ENCODE peak calls at places on chromosomes 6 and 20, in ten cellular contexts. H is HepG2, O is left ventricle myocardium inferior, B is IMR-90, F is tibial nerve, X is neuronal stem cell, Q is esophagus muscularis mucosa, Z is PC-9, D is spleen, L is Peyer's patch. S is an unnamed sample.

GRCh38 chr20:42945595-42945994 is 244.1 kb downstream of the PTPRT start:
- DNase-seq in H (no peak), L (no peak), X (no peak), B (no peak), F (no peak), D (no peak), O (no peak), Q (no peak), Z (no peak), S (no peak)

GRCh38 chr6:44560458-44561061 is 173.1 kb downstream of the CDC5L start:
- DNase-seq in L (no peak), X (no peak), D (no peak), Z (no peak), O (no peak), H (no peak), B (no peak), F (no peak), Q (no peak), S (no peak)

GRCh38 chr20:47795214-47795667 is 10.0 kb upstream of the SULF2 start:
- DNase-seq in X (no peak), Z (peak; percentile 98), F (no peak), B (no peak), L (no peak), O (peak; percentile 28), Q (no peak), D (no peak), H (no peak), S (no peak)

GRCh38 chr6:37696220-37696840 is 1.4 kb downstream of the MDGA1 start:
- DNase-seq in O (no peak), B (peak; percentile 49), L (no peak), H (no peak), D (peak; percentile 80), X (no peak), F (no peak), Q (no peak), Z (no peak), S (no peak)

GRCh38 chr6:168964138-168964892 is 289.3 kb downstream of the THBS2 start:
- DNase-seq in X (no peak), L (no peak), F (no peak), O (no peak), H (no peak), D (peak; percentile 58), Z (no peak), B (no peak), Q (no peak), S (no peak)

GRCh38 chr20:17872920-17873319 is 95.7 kb downstream of the SNX5 start:
- DNase-seq in Q (no peak), B (no peak), D (peak; percentile 43), O (no peak), L (no peak), F (no peak), X (no peak), Z (no peak), H (no peak), S (no peak)

GRCh38 chr6:83215131-83216047 is 22.2 kb downstream of the RWDD2A start:
- DNase-seq in B (peak; percentile 80), X (peak; percentile 48), Q (no peak), F (peak; percentile 76), L (peak; percentile 49), O (peak; percentile 39), D (no peak), Z (no peak), H (peak; percentile 66), S (peak; percentile 27)

GRCh38 chr6:99110004-99110403 is 162.3 kb upstream of the FBXL4 start:
- DNase-seq in X (no peak), Q (no peak), H (no peak), B (no peak), O (no peak), D (no peak), L (no peak), F (no peak), Z (no peak), S (no peak)

GRCh38 chr20:45727044-45727443 is 4.9 kb downstream of the SPINT4 start:
- DNase-seq in B (no peak), O (no peak), L (no peak), H (no peak), D (no peak), Q (no peak), X (no peak), F (no peak), Z (no peak), S (no peak)

GRCh38 chr6:161061576-161061975 is 70.0 kb downstream of the MAP3K4 start:
- DNase-seq in F (no peak), H (no peak), Z (no peak), D (no peak), X (no peak), L (no peak), B (no peak), O (no peak), Q (no peak), S (no peak)

GRCh38 chr20:18138639-18139583 is 1.2 kb downstream of the KAT14 start:
- DNase-seq in Q (no peak), X (no peak), D (no peak), O (no peak), Z (no peak), F (no peak), L (no peak), B (no peak), H (peak; percentile 91), S (no peak)

GRCh38 chr6:15389759-15390723 is 144.2 kb downstream of the JARID2 start:
- DNase-seq in O (no peak), Z (no peak), D (no peak), L (no peak), F (no peak), B (peak; percentile 66), X (peak; percentile 69), H (peak; percentile 60), Q (no peak), S (no peak)

GRCh38 chr6:1527098-1527497 is 82.6 kb upstream of the FOXC1 start:
- DNase-seq in H (no peak), B (peak; percentile 58), X (no peak), O (peak; percentile 65), D (peak; percentile 78), F (peak; percentile 56), Z (no peak), Q (no peak), L (no peak), S (peak; percentile 54)

GRCh38 chr6:41727705-41728072 is 7.7 kb downstream of the TFEB start:
- DNase-seq in F (no peak), Q (no peak), Z (no peak), O (no peak), B (no peak), H (no peak), D (peak; percentile 71), L (no peak), X (no peak), S (no peak)

GRCh38 chr20:48490976-48491657 is 336.7 kb downstream of the PREX1 start:
- DNase-seq in X (no peak), O (no peak), H (no peak), B (no peak), F (no peak), Z (no peak), Q (no peak), D (no peak), L (no peak), S (no peak)

GRCh38 chr6:14871196-14871595 is 374.7 kb upstream of the JARID2 start:
- DNase-seq in X (no peak), D (no peak), O (peak; percentile 38), Q (no peak), H (no peak), L (no peak), Z (no peak), B (peak; percentile 68), F (no peak), S (no peak)

DNA sequence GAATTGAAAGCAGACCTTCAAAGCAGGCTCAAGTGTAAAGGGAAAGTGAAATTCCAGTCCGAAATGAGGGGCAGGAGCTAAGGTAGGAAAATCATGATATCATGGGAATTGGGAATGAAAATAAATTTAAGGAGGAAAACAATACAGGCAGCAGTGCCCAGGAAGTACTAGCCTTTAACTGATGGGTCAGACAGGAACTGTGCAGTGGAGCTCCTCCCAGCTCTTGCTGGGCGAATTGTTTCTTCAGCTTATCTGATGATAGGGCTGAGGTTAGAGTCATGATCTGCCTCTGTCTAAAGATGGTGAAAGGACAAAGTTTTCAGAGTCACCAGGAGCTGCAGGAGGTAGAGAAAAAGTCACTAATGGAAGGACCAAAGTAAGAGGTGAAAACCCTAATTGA is 457.9 kb upstream of the PTCHD4 start:
- DNase-seq in Q (no peak), H (no peak), D (no peak), F (no peak), B (no peak), X (no peak), O (no peak), Z (no peak), L (no peak), S (no peak)
- H3K4me3 ChIP-seq in Q (no peak overlapping the region), H (no peak overlapping the region), D (no peak overlapping the region), F (no peak overlapping the region), B (no peak overlapping the region), X (no peak overlapping the region), O (no peak overlapping the region), Z (no peak overlapping the region), L (no peak overlapping the region), S (no peak overlapping the region)

DNA sequence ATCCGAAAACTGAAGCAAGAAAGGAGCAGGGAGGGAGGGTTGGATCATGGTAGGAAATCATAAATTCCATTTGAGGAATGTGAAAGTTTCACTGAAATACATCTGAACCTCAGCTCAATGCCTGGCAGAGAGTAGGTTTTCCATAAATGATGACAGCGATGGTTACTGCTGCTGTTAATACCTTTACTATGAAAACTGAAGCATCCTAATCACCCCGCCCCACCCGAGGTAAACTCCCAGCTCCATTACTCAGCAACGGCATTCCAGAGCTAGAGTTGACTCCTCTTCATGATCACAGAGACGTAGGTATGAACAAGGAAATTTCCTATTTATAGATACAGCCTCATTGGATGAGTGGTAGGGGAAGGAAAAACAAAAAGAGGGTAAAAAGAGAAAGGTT is 7.1 kb upstream of the SASH1 start:
- DNase-seq in Z (peak; percentile 61), B (peak; percentile 40), D (no peak), O (no peak), H (no peak), L (no peak), Q (no peak), X (no peak), F (no peak), S (no peak)
- H3K4me1 ChIP-seq in Z (no peaks in the 10 kb centered on the region), B (peaks cover 5% of the 10 kb centered on the region), D (peaks cover 4% of the 10 kb centered on the region), O (no peaks in the 10 kb centered on the region), H (peaks cover 1% of the 10 kb centered on the region), L (no peaks in the 10 kb centered on the region), Q (peaks cover 2% of the 10 kb centered on the region), X (no peaks in the 10 kb centered on the region), F (no peaks in the 10 kb centered on the region), S (no peaks in the 10 kb centered on the region)

GRCh38 chr6:27146706-27147507 is 100.6 kb upstream of the PRSS16 start:
- DNase-seq in L (peak; percentile 87), Q (peak; percentile 95), Z (peak; percentile 98), F (peak; percentile 86), D (peak; percentile 96), H (peak; percentile 70), B (peak; percentile 100), O (peak; percentile 59), X (peak; percentile 97), S (peak; percentile 74)
- H3K4me3 ChIP-seq in L (peak overlapping the region; percentile 51), Q (peak overlapping the region; percentile 52), Z (peak overlapping the region; percentile 91), F (peak overlapping the region; percentile 56), D (peak overlapping the region; percentile 51), H (peak overlapping the region; percentile 62), B (peak overlapping the region; percentile 85), O (peak overlapping the region; percentile 74), X (peak overlapping the region; percentile 92), S (peak overlapping the region; percentile 71)

DNA sequence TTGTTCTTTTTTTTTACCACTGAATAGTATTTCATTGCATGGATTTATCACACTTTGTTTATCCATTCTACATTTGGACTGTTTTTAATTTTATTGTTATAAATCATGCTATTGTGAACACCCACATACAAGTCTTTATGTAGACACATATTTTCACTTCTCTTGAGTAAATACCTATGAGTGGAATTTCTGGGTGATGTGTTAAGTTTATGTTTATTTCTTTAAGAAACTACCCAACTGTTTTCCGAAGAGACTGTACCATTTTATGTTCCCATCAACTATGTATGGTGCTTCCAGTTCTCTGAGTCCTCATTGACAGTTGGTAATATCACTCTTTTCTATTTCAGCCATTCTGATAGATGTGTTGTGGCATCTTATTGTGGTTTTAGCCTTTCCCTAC is 54.0 kb downstream of the RIN2 start:
- DNase-seq in D (no peak), O (no peak), B (peak; percentile 62), Q (no peak), H (no peak), Z (no peak), F (no peak), L (no peak), X (no peak), S (no peak)
- H3K4me1 ChIP-seq in D (peaks cover 44% of the 10 kb centered on the region), O (peaks cover 67% of the 10 kb centered on the region), B (peaks cover 31% of the 10 kb centered on the region), Q (peaks cover 36% of the 10 kb centered on the region), H (peaks cover 29% of the 10 kb centered on the region), Z (peaks cover 37% of the 10 kb centered on the region), F (peaks cover 17% of the 10 kb centered on the region), L (no peaks in the 10 kb centered on the region), X (no peaks in the 10 kb centered on the region), S (no peaks in the 10 kb centered on the region)

S was measured in CD8-positive, alpha-beta T cell.